ENCODE peak calls at places on chromosomes 1 and 21, in seven cellular contexts. One of them, this sample, is unnamed.
A peak's percentile ranks its signal among the peaks of the same experiment; 100 is the strongest.

GRCh38 chr1:30612666-30613065 is 110.7 kb downstream of the MATN1 start:
- DNase-seq in LHCN-M2: no peak
- DNase-seq in activated CD8-positive, alpha-beta memory T cell treated with anti-CD3 and anti-CD28 coated beads, Interleukin-2, amount 50 U/mL, for 4 hours: no peak
- DNase-seq in A172: no peak
- DNase-seq in stimulated activated CD4-positive, alpha-beta T cell treated with anti-CD3 and anti-CD28 coated beads, Interleukin-1b, Interleukin-23, amount 100 ng/mL, for 48 hours: no peak
- DNase-seq in NAMALWA: no peak
- DNase-seq in NCI-H2029: peak; percentile 2
- DNase-seq in this sample: no peak

GRCh38 chr1:11938722-11939526 is 4.4 kb downstream of the PLOD1 start:
- DNase-seq in LHCN-M2: peak; percentile 90
- DNase-seq in activated CD8-positive, alpha-beta memory T cell treated with anti-CD3 and anti-CD28 coated beads, Interleukin-2, amount 50 U/mL, for 4 hours: no peak
- DNase-seq in A172: no peak
- DNase-seq in stimulated activated CD4-positive, alpha-beta T cell treated with anti-CD3 and anti-CD28 coated beads, Interleukin-1b, Interleukin-23, amount 100 ng/mL, for 48 hours: no peak
- DNase-seq in NAMALWA: no peak
- DNase-seq in NCI-H2029: no peak
- DNase-seq in this sample: no peak

GRCh38 chr1:171718216-171718615 is 23.6 kb downstream of the VAMP4 start:
- DNase-seq in LHCN-M2: peak; percentile 15
- DNase-seq in activated CD8-positive, alpha-beta memory T cell treated with anti-CD3 and anti-CD28 coated beads, Interleukin-2, amount 50 U/mL, for 4 hours: no peak
- DNase-seq in A172: no peak
- DNase-seq in stimulated activated CD4-positive, alpha-beta T cell treated with anti-CD3 and anti-CD28 coated beads, Interleukin-1b, Interleukin-23, amount 100 ng/mL, for 48 hours: no peak
- DNase-seq in NAMALWA: no peak
- DNase-seq in NCI-H2029: no peak
- DNase-seq in this sample: no peak

GRCh38 chr1:5910666-5911065 is 81.6 kb downstream of the NPHP4 start:
- DNase-seq in LHCN-M2: no peak
- DNase-seq in activated CD8-positive, alpha-beta memory T cell treated with anti-CD3 and anti-CD28 coated beads, Interleukin-2, amount 50 U/mL, for 4 hours: no peak
- DNase-seq in A172: no peak
- DNase-seq in stimulated activated CD4-positive, alpha-beta T cell treated with anti-CD3 and anti-CD28 coated beads, Interleukin-1b, Interleukin-23, amount 100 ng/mL, for 48 hours: no peak
- DNase-seq in NAMALWA: no peak
- DNase-seq in NCI-H2029: no peak
- DNase-seq in this sample: no peak

GRCh38 chr1:30320581-30320890 is 402.8 kb downstream of the MATN1 start:
- DNase-seq in LHCN-M2: no peak
- DNase-seq in activated CD8-positive, alpha-beta memory T cell treated with anti-CD3 and anti-CD28 coated beads, Interleukin-2, amount 50 U/mL, for 4 hours: no peak
- DNase-seq in A172: no peak
- DNase-seq in stimulated activated CD4-positive, alpha-beta T cell treated with anti-CD3 and anti-CD28 coated beads, Interleukin-1b, Interleukin-23, amount 100 ng/mL, for 48 hours: no peak
- DNase-seq in NAMALWA: no peak
- DNase-seq in NCI-H2029: no peak
- DNase-seq in this sample: no peak

GRCh38 chr1:154869351-154870116 is 547 bp downstream of the KCNN3 start:
- DNase-seq in LHCN-M2: peak; percentile 51
- DNase-seq in activated CD8-positive, alpha-beta memory T cell treated with anti-CD3 and anti-CD28 coated beads, Interleukin-2, amount 50 U/mL, for 4 hours: peak; percentile 13
- DNase-seq in A172: no peak
- DNase-seq in stimulated activated CD4-positive, alpha-beta T cell treated with anti-CD3 and anti-CD28 coated beads, Interleukin-1b, Interleukin-23, amount 100 ng/mL, for 48 hours: no peak
- DNase-seq in NAMALWA: no peak
- DNase-seq in NCI-H2029: peak; percentile 58
- DNase-seq in this sample: no peak

GRCh38 chr21:33640697-33641338 is 723 bp downstream of the CRYZL1 start:
- DNase-seq in LHCN-M2: peak; percentile 14
- DNase-seq in activated CD8-positive, alpha-beta memory T cell treated with anti-CD3 and anti-CD28 coated beads, Interleukin-2, amount 50 U/mL, for 4 hours: no peak
- DNase-seq in A172: peak; percentile 35
- DNase-seq in stimulated activated CD4-positive, alpha-beta T cell treated with anti-CD3 and anti-CD28 coated beads, Interleukin-1b, Interleukin-23, amount 100 ng/mL, for 48 hours: no peak
- DNase-seq in NAMALWA: no peak
- DNase-seq in NCI-H2029: no peak
- DNase-seq in this sample: no peak

GRCh38 chr1:209590405-209590804 is 6.9 kb downstream of the CAMK1G start:
- DNase-seq in LHCN-M2: no peak
- DNase-seq in activated CD8-positive, alpha-beta memory T cell treated with anti-CD3 and anti-CD28 coated beads, Interleukin-2, amount 50 U/mL, for 4 hours: no peak
- DNase-seq in A172: peak; percentile 49
- DNase-seq in stimulated activated CD4-positive, alpha-beta T cell treated with anti-CD3 and anti-CD28 coated beads, Interleukin-1b, Interleukin-23, amount 100 ng/mL, for 48 hours: no peak
- DNase-seq in NAMALWA: no peak
- DNase-seq in NCI-H2029: no peak
- DNase-seq in this sample: no peak

GRCh38 chr1:203281033-203281432 is 24.3 kb upstream of the BTG2 start:
- DNase-seq in LHCN-M2: peak; percentile 62
- DNase-seq in activated CD8-positive, alpha-beta memory T cell treated with anti-CD3 and anti-CD28 coated beads, Interleukin-2, amount 50 U/mL, for 4 hours: no peak
- DNase-seq in A172: peak; percentile 55
- DNase-seq in stimulated activated CD4-positive, alpha-beta T cell treated with anti-CD3 and anti-CD28 coated beads, Interleukin-1b, Interleukin-23, amount 100 ng/mL, for 48 hours: no peak
- DNase-seq in NAMALWA: peak; percentile 1
- DNase-seq in NCI-H2029: no peak
- DNase-seq in this sample: no peak

GRCh38 chr1:8343464-8344001 is 25.6 kb downstream of the SLC45A1 start:
- DNase-seq in LHCN-M2: peak; percentile 93
- DNase-seq in activated CD8-positive, alpha-beta memory T cell treated with anti-CD3 and anti-CD28 coated beads, Interleukin-2, amount 50 U/mL, for 4 hours: no peak
- DNase-seq in A172: peak; percentile 76
- DNase-seq in stimulated activated CD4-positive, alpha-beta T cell treated with anti-CD3 and anti-CD28 coated beads, Interleukin-1b, Interleukin-23, amount 100 ng/mL, for 48 hours: no peak
- DNase-seq in NAMALWA: no peak
- DNase-seq in NCI-H2029: no peak
- DNase-seq in this sample: peak; percentile 70

GRCh38 chr1:42319128-42319851 is 15.7 kb downstream of the FOXJ3 start:
- DNase-seq in LHCN-M2: peak; percentile 40
- DNase-seq in activated CD8-positive, alpha-beta memory T cell treated with anti-CD3 and anti-CD28 coated beads, Interleukin-2, amount 50 U/mL, for 4 hours: no peak
- DNase-seq in A172: no peak
- DNase-seq in stimulated activated CD4-positive, alpha-beta T cell treated with anti-CD3 and anti-CD28 coated beads, Interleukin-1b, Interleukin-23, amount 100 ng/mL, for 48 hours: no peak
- DNase-seq in NAMALWA: no peak
- DNase-seq in NCI-H2029: no peak
- DNase-seq in this sample: no peak

GRCh38 chr1:32386993-32387392 is 7.2 kb downstream of the BSDC1 start:
- DNase-seq in LHCN-M2: no peak
- DNase-seq in activated CD8-positive, alpha-beta memory T cell treated with anti-CD3 and anti-CD28 coated beads, Interleukin-2, amount 50 U/mL, for 4 hours: no peak
- DNase-seq in A172: no peak
- DNase-seq in stimulated activated CD4-positive, alpha-beta T cell treated with anti-CD3 and anti-CD28 coated beads, Interleukin-1b, Interleukin-23, amount 100 ng/mL, for 48 hours: no peak
- DNase-seq in NAMALWA: no peak
- DNase-seq in NCI-H2029: no peak
- DNase-seq in this sample: no peak

GRCh38 chr1:221841291-221841982 is 99.5 kb upstream of the DUSP10 start:
- DNase-seq in LHCN-M2: peak; percentile 86
- DNase-seq in activated CD8-positive, alpha-beta memory T cell treated with anti-CD3 and anti-CD28 coated beads, Interleukin-2, amount 50 U/mL, for 4 hours: no peak
- DNase-seq in A172: no peak
- DNase-seq in stimulated activated CD4-positive, alpha-beta T cell treated with anti-CD3 and anti-CD28 coated beads, Interleukin-1b, Interleukin-23, amount 100 ng/mL, for 48 hours: no peak
- DNase-seq in NAMALWA: no peak
- DNase-seq in NCI-H2029: no peak
- DNase-seq in this sample: no peak

GRCh38 chr21:22743085-22743484 is 1744.9 kb downstream of the NCAM2 start:
- DNase-seq in LHCN-M2: no peak
- DNase-seq in activated CD8-positive, alpha-beta memory T cell treated with anti-CD3 and anti-CD28 coated beads, Interleukin-2, amount 50 U/mL, for 4 hours: no peak
- DNase-seq in A172: no peak
- DNase-seq in stimulated activated CD4-positive, alpha-beta T cell treated with anti-CD3 and anti-CD28 coated beads, Interleukin-1b, Interleukin-23, amount 100 ng/mL, for 48 hours: no peak
- DNase-seq in NAMALWA: no peak
- DNase-seq in NCI-H2029: no peak
- DNase-seq in this sample: no peak

GRCh38 chr21:27258756-27259429 is 292.0 kb upstream of the ADAMTS5 start:
- DNase-seq in LHCN-M2: no peak
- DNase-seq in activated CD8-positive, alpha-beta memory T cell treated with anti-CD3 and anti-CD28 coated beads, Interleukin-2, amount 50 U/mL, for 4 hours: no peak
- DNase-seq in A172: no peak
- DNase-seq in stimulated activated CD4-positive, alpha-beta T cell treated with anti-CD3 and anti-CD28 coated beads, Interleukin-1b, Interleukin-23, amount 100 ng/mL, for 48 hours: no peak
- DNase-seq in NAMALWA: no peak
- DNase-seq in NCI-H2029: no peak
- DNase-seq in this sample: no peak

GRCh38 chr1:108816049-108816882 is 40.6 kb downstream of the AKNAD1 start:
- DNase-seq in LHCN-M2: peak; percentile 96
- DNase-seq in activated CD8-positive, alpha-beta memory T cell treated with anti-CD3 and anti-CD28 coated beads, Interleukin-2, amount 50 U/mL, for 4 hours: no peak
- DNase-seq in A172: peak; percentile 84
- DNase-seq in stimulated activated CD4-positive, alpha-beta T cell treated with anti-CD3 and anti-CD28 coated beads, Interleukin-1b, Interleukin-23, amount 100 ng/mL, for 48 hours: no peak
- DNase-seq in NAMALWA: no peak
- DNase-seq in NCI-H2029: peak; percentile 28
- DNase-seq in this sample: peak; percentile 76

GRCh38 chr1:225812488-225813249 is 2.7 kb downstream of the EPHX1 start:
- DNase-seq in LHCN-M2: no peak
- DNase-seq in activated CD8-positive, alpha-beta memory T cell treated with anti-CD3 and anti-CD28 coated beads, Interleukin-2, amount 50 U/mL, for 4 hours: no peak
- DNase-seq in A172: no peak
- DNase-seq in stimulated activated CD4-positive, alpha-beta T cell treated with anti-CD3 and anti-CD28 coated beads, Interleukin-1b, Interleukin-23, amount 100 ng/mL, for 48 hours: no peak
- DNase-seq in NAMALWA: no peak
- DNase-seq in NCI-H2029: no peak
- DNase-seq in this sample: no peak

GRCh38 chr1:210709694-210710093 is 381.0 kb downstream of the HHAT start:
- DNase-seq in LHCN-M2: peak; percentile 19
- DNase-seq in activated CD8-positive, alpha-beta memory T cell treated with anti-CD3 and anti-CD28 coated beads, Interleukin-2, amount 50 U/mL, for 4 hours: no peak
- DNase-seq in A172: no peak
- DNase-seq in stimulated activated CD4-positive, alpha-beta T cell treated with anti-CD3 and anti-CD28 coated beads, Interleukin-1b, Interleukin-23, amount 100 ng/mL, for 48 hours: no peak
- DNase-seq in NAMALWA: no peak
- DNase-seq in NCI-H2029: no peak
- DNase-seq in this sample: peak; percentile 33

GRCh38 chr1:52127181-52128175 is 14.4 kb upstream of the ZFYVE9 start:
- DNase-seq in LHCN-M2: peak; percentile 67
- DNase-seq in activated CD8-positive, alpha-beta memory T cell treated with anti-CD3 and anti-CD28 coated beads, Interleukin-2, amount 50 U/mL, for 4 hours: no peak
- DNase-seq in A172: peak; percentile 33
- DNase-seq in stimulated activated CD4-positive, alpha-beta T cell treated with anti-CD3 and anti-CD28 coated beads, Interleukin-1b, Interleukin-23, amount 100 ng/mL, for 48 hours: no peak
- DNase-seq in NAMALWA: peak; percentile 45
- DNase-seq in NCI-H2029: peak; percentile 72
- DNase-seq in this sample: no peak

GRCh38 chr1:98870959-98871903 is 133.4 kb downstream of the PLPPR5 start:
- DNase-seq in LHCN-M2: no peak
- DNase-seq in activated CD8-positive, alpha-beta memory T cell treated with anti-CD3 and anti-CD28 coated beads, Interleukin-2, amount 50 U/mL, for 4 hours: no peak
- DNase-seq in A172: peak; percentile 7
- DNase-seq in stimulated activated CD4-positive, alpha-beta T cell treated with anti-CD3 and anti-CD28 coated beads, Interleukin-1b, Interleukin-23, amount 100 ng/mL, for 48 hours: peak; percentile 24
- DNase-seq in NAMALWA: peak; percentile 92
- DNase-seq in NCI-H2029: no peak
- DNase-seq in this sample: no peak

GRCh38 chr1:169650551-169650950 is 20.6 kb upstream of the SELP start:
- DNase-seq in LHCN-M2: no peak
- DNase-seq in activated CD8-positive, alpha-beta memory T cell treated with anti-CD3 and anti-CD28 coated beads, Interleukin-2, amount 50 U/mL, for 4 hours: no peak
- DNase-seq in A172: no peak
- DNase-seq in stimulated activated CD4-positive, alpha-beta T cell treated with anti-CD3 and anti-CD28 coated beads, Interleukin-1b, Interleukin-23, amount 100 ng/mL, for 48 hours: no peak
- DNase-seq in NAMALWA: no peak
- DNase-seq in NCI-H2029: no peak
- DNase-seq in this sample: no peak

GRCh38 chr1:205379056-205379455 is 22.3 kb upstream of the KLHDC8A start:
- DNase-seq in LHCN-M2: peak; percentile 45
- DNase-seq in activated CD8-positive, alpha-beta memory T cell treated with anti-CD3 and anti-CD28 coated beads, Interleukin-2, amount 50 U/mL, for 4 hours: no peak
- DNase-seq in A172: no peak
- DNase-seq in stimulated activated CD4-positive, alpha-beta T cell treated with anti-CD3 and anti-CD28 coated beads, Interleukin-1b, Interleukin-23, amount 100 ng/mL, for 48 hours: no peak
- DNase-seq in NAMALWA: no peak
- DNase-seq in NCI-H2029: no peak
- DNase-seq in this sample: no peak

GRCh38 chr1:240831922-240832321 is 220.0 kb upstream of the GREM2 start:
- DNase-seq in LHCN-M2: no peak
- DNase-seq in activated CD8-positive, alpha-beta memory T cell treated with anti-CD3 and anti-CD28 coated beads, Interleukin-2, amount 50 U/mL, for 4 hours: no peak
- DNase-seq in A172: peak; percentile 27
- DNase-seq in stimulated activated CD4-positive, alpha-beta T cell treated with anti-CD3 and anti-CD28 coated beads, Interleukin-1b, Interleukin-23, amount 100 ng/mL, for 48 hours: no peak
- DNase-seq in NAMALWA: no peak
- DNase-seq in NCI-H2029: no peak
- DNase-seq in this sample: no peak

GRCh38 chr21:34073749-34074282 is 438 bp downstream of the MRPS6 start:
- DNase-seq in LHCN-M2: no peak
- DNase-seq in activated CD8-positive, alpha-beta memory T cell treated with anti-CD3 and anti-CD28 coated beads, Interleukin-2, amount 50 U/mL, for 4 hours: peak; percentile 56
- DNase-seq in A172: no peak
- DNase-seq in stimulated activated CD4-positive, alpha-beta T cell treated with anti-CD3 and anti-CD28 coated beads, Interleukin-1b, Interleukin-23, amount 100 ng/mL, for 48 hours: no peak
- DNase-seq in NAMALWA: no peak
- DNase-seq in NCI-H2029: peak; percentile 18
- DNase-seq in this sample: no peak

GRCh38 chr1:6180578-6181311 is 624 bp upstream of the CHD5 start:
- DNase-seq in LHCN-M2: no peak
- DNase-seq in activated CD8-positive, alpha-beta memory T cell treated with anti-CD3 and anti-CD28 coated beads, Interleukin-2, amount 50 U/mL, for 4 hours: no peak
- DNase-seq in A172: no peak
- DNase-seq in stimulated activated CD4-positive, alpha-beta T cell treated with anti-CD3 and anti-CD28 coated beads, Interleukin-1b, Interleukin-23, amount 100 ng/mL, for 48 hours: no peak
- DNase-seq in NAMALWA: no peak
- DNase-seq in NCI-H2029: no peak
- DNase-seq in this sample: no peak

GRCh38 chr1:45206808-45207624 is 611 bp upstream of the ZSWIM5 start:
- DNase-seq in LHCN-M2: no peak
- DNase-seq in activated CD8-positive, alpha-beta memory T cell treated with anti-CD3 and anti-CD28 coated beads, Interleukin-2, amount 50 U/mL, for 4 hours: no peak
- DNase-seq in A172: no peak
- DNase-seq in stimulated activated CD4-positive, alpha-beta T cell treated with anti-CD3 and anti-CD28 coated beads, Interleukin-1b, Interleukin-23, amount 100 ng/mL, for 48 hours: no peak
- DNase-seq in NAMALWA: no peak
- DNase-seq in NCI-H2029: no peak
- DNase-seq in this sample: no peak

GRCh38 chr1:114352797-114353196 is 158.2 kb downstream of the TRIM33 start:
- DNase-seq in LHCN-M2: no peak
- DNase-seq in activated CD8-positive, alpha-beta memory T cell treated with anti-CD3 and anti-CD28 coated beads, Interleukin-2, amount 50 U/mL, for 4 hours: no peak
- DNase-seq in A172: no peak
- DNase-seq in stimulated activated CD4-positive, alpha-beta T cell treated with anti-CD3 and anti-CD28 coated beads, Interleukin-1b, Interleukin-23, amount 100 ng/mL, for 48 hours: no peak
- DNase-seq in NAMALWA: no peak
- DNase-seq in NCI-H2029: no peak
- DNase-seq in this sample: no peak

GRCh38 chr1:205455581-205456382 is at the start of gene BLACAT1:
- DNase-seq in LHCN-M2: no peak
- DNase-seq in activated CD8-positive, alpha-beta memory T cell treated with anti-CD3 and anti-CD28 coated beads, Interleukin-2, amount 50 U/mL, for 4 hours: no peak
- DNase-seq in A172: no peak
- DNase-seq in stimulated activated CD4-positive, alpha-beta T cell treated with anti-CD3 and anti-CD28 coated beads, Interleukin-1b, Interleukin-23, amount 100 ng/mL, for 48 hours: no peak
- DNase-seq in NAMALWA: no peak
- DNase-seq in NCI-H2029: no peak
- DNase-seq in this sample: no peak

GRCh38 chr21:32206631-32207030 is 72.2 kb downstream of the MIS18A start:
- DNase-seq in LHCN-M2: no peak
- DNase-seq in activated CD8-positive, alpha-beta memory T cell treated with anti-CD3 and anti-CD28 coated beads, Interleukin-2, amount 50 U/mL, for 4 hours: no peak
- DNase-seq in A172: no peak
- DNase-seq in stimulated activated CD4-positive, alpha-beta T cell treated with anti-CD3 and anti-CD28 coated beads, Interleukin-1b, Interleukin-23, amount 100 ng/mL, for 48 hours: no peak
- DNase-seq in NAMALWA: no peak
- DNase-seq in NCI-H2029: no peak
- DNase-seq in this sample: no peak

GRCh38 chr1:174519845-174520244 is 72.1 kb downstream of the GPR52 start:
- DNase-seq in LHCN-M2: no peak
- DNase-seq in activated CD8-positive, alpha-beta memory T cell treated with anti-CD3 and anti-CD28 coated beads, Interleukin-2, amount 50 U/mL, for 4 hours: no peak
- DNase-seq in A172: no peak
- DNase-seq in stimulated activated CD4-positive, alpha-beta T cell treated with anti-CD3 and anti-CD28 coated beads, Interleukin-1b, Interleukin-23, amount 100 ng/mL, for 48 hours: no peak
- DNase-seq in NAMALWA: no peak
- DNase-seq in NCI-H2029: no peak
- DNase-seq in this sample: no peak

GRCh38 chr1:109113787-109114568 is at the start of gene ELAPOR1:
- DNase-seq in LHCN-M2: no peak
- DNase-seq in activated CD8-positive, alpha-beta memory T cell treated with anti-CD3 and anti-CD28 coated beads, Interleukin-2, amount 50 U/mL, for 4 hours: peak; percentile 91
- DNase-seq in A172: no peak
- DNase-seq in stimulated activated CD4-positive, alpha-beta T cell treated with anti-CD3 and anti-CD28 coated beads, Interleukin-1b, Interleukin-23, amount 100 ng/mL, for 48 hours: peak; percentile 75
- DNase-seq in NAMALWA: no peak
- DNase-seq in NCI-H2029: peak; percentile 62
- DNase-seq in this sample: no peak

GRCh38 chr1:18090636-18091035 is 17.0 kb upstream of the IGSF21 start:
- DNase-seq in LHCN-M2: no peak
- DNase-seq in activated CD8-positive, alpha-beta memory T cell treated with anti-CD3 and anti-CD28 coated beads, Interleukin-2, amount 50 U/mL, for 4 hours: no peak
- DNase-seq in A172: no peak
- DNase-seq in stimulated activated CD4-positive, alpha-beta T cell treated with anti-CD3 and anti-CD28 coated beads, Interleukin-1b, Interleukin-23, amount 100 ng/mL, for 48 hours: no peak
- DNase-seq in NAMALWA: no peak
- DNase-seq in NCI-H2029: peak; percentile 26
- DNase-seq in this sample: no peak

GRCh38 chr1:24501371-24502167 is 1.1 kb upstream of the RCAN3 start:
- DNase-seq in LHCN-M2: peak; percentile 19
- DNase-seq in activated CD8-positive, alpha-beta memory T cell treated with anti-CD3 and anti-CD28 coated beads, Interleukin-2, amount 50 U/mL, for 4 hours: no peak
- DNase-seq in A172: peak; percentile 26
- DNase-seq in stimulated activated CD4-positive, alpha-beta T cell treated with anti-CD3 and anti-CD28 coated beads, Interleukin-1b, Interleukin-23, amount 100 ng/mL, for 48 hours: no peak
- DNase-seq in NAMALWA: peak; percentile 49
- DNase-seq in NCI-H2029: no peak
- DNase-seq in this sample: no peak

This sample was measured in epithelial cell of proximal tubule.